ENCODE peak calls at places on chromosomes 13 and 19, in seven cellular contexts. One of them, this sample, is unnamed.

GRCh38 chr13:28035146-28035782 is 46.8 kb upstream of the URAD start:
- DNase-seq in Caki2: peak
- DNase-seq in right atrium auricular region: no peak
- DNase-seq in stimulated activated CD4-positive, alpha-beta T cell treated with anti-CD3 and anti-CD28 coated beads, Interleukin-4, amount 100 ng/mL, for 48 hours: no peak
- DNase-seq in hepatocyte: peak
- DNase-seq in tibial nerve: no peak
- DNase-seq in activated naive CD8-positive, alpha-beta T cell treated with anti-CD3 and anti-CD28 coated beads, Interleukin-2, amount 50 U/mL, for 24 hours: no peak
- DNase-seq in this sample: no peak

GRCh38 chr13:48110930-48111721 is 16.2 kb upstream of the MED4 start:
- DNase-seq in hepatocyte: no peak
- DNase-seq in Caki2: no peak
- DNase-seq in activated naive CD8-positive, alpha-beta T cell treated with anti-CD3 and anti-CD28 coated beads, Interleukin-2, amount 50 U/mL, for 24 hours: no peak
- DNase-seq in right atrium auricular region: peak
- DNase-seq in stimulated activated CD4-positive, alpha-beta T cell treated with anti-CD3 and anti-CD28 coated beads, Interleukin-4, amount 100 ng/mL, for 48 hours: no peak
- DNase-seq in tibial nerve: peak
- DNase-seq in this sample: no peak

GRCh38 chr13:57739791-57740190 is 108.2 kb downstream of the PCDH17 start:
- DNase-seq in hepatocyte: no peak
- DNase-seq in activated naive CD8-positive, alpha-beta T cell treated with anti-CD3 and anti-CD28 coated beads, Interleukin-2, amount 50 U/mL, for 24 hours: no peak
- DNase-seq in Caki2: no peak
- DNase-seq in right atrium auricular region: no peak
- DNase-seq in tibial nerve: no peak
- DNase-seq in stimulated activated CD4-positive, alpha-beta T cell treated with anti-CD3 and anti-CD28 coated beads, Interleukin-4, amount 100 ng/mL, for 48 hours: no peak
- DNase-seq in this sample: no peak

GRCh38 chr19:55269299-55269698 is 10.5 kb upstream of the PPP6R1 start:
- DNase-seq in hepatocyte: no peak
- DNase-seq in tibial nerve: no peak
- DNase-seq in Caki2: no peak
- DNase-seq in right atrium auricular region: no peak
- DNase-seq in activated naive CD8-positive, alpha-beta T cell treated with anti-CD3 and anti-CD28 coated beads, Interleukin-2, amount 50 U/mL, for 24 hours: no peak
- DNase-seq in stimulated activated CD4-positive, alpha-beta T cell treated with anti-CD3 and anti-CD28 coated beads, Interleukin-4, amount 100 ng/mL, for 48 hours: no peak
- DNase-seq in this sample: no peak

GRCh38 chr19:5048727-5049553 is 80.0 kb downstream of the KDM4B start:
- DNase-seq in hepatocyte: peak
- DNase-seq in stimulated activated CD4-positive, alpha-beta T cell treated with anti-CD3 and anti-CD28 coated beads, Interleukin-4, amount 100 ng/mL, for 48 hours: no peak
- DNase-seq in activated naive CD8-positive, alpha-beta T cell treated with anti-CD3 and anti-CD28 coated beads, Interleukin-2, amount 50 U/mL, for 24 hours: no peak
- DNase-seq in tibial nerve: no peak
- DNase-seq in right atrium auricular region: peak
- DNase-seq in Caki2: no peak
- DNase-seq in this sample: no peak

GRCh38 chr13:110640591-110641029 is 25.3 kb downstream of the NAXD start:
- DNase-seq in hepatocyte: no peak
- DNase-seq in tibial nerve: no peak
- DNase-seq in right atrium auricular region: no peak
- DNase-seq in Caki2: no peak
- DNase-seq in stimulated activated CD4-positive, alpha-beta T cell treated with anti-CD3 and anti-CD28 coated beads, Interleukin-4, amount 100 ng/mL, for 48 hours: no peak
- DNase-seq in activated naive CD8-positive, alpha-beta T cell treated with anti-CD3 and anti-CD28 coated beads, Interleukin-2, amount 50 U/mL, for 24 hours: no peak
- DNase-seq in this sample: no peak

GRCh38 chr13:33940898-33941297 is 122.9 kb downstream of the RFC3 start:
- DNase-seq in activated naive CD8-positive, alpha-beta T cell treated with anti-CD3 and anti-CD28 coated beads, Interleukin-2, amount 50 U/mL, for 24 hours: no peak
- DNase-seq in hepatocyte: no peak
- DNase-seq in right atrium auricular region: no peak
- DNase-seq in stimulated activated CD4-positive, alpha-beta T cell treated with anti-CD3 and anti-CD28 coated beads, Interleukin-4, amount 100 ng/mL, for 48 hours: no peak
- DNase-seq in tibial nerve: no peak
- DNase-seq in Caki2: no peak
- DNase-seq in this sample: peak

GRCh38 chr13:109818891-109819290 is 32.5 kb upstream of the IRS2 start:
- DNase-seq in activated naive CD8-positive, alpha-beta T cell treated with anti-CD3 and anti-CD28 coated beads, Interleukin-2, amount 50 U/mL, for 24 hours: no peak
- DNase-seq in right atrium auricular region: no peak
- DNase-seq in hepatocyte: no peak
- DNase-seq in Caki2: no peak
- DNase-seq in tibial nerve: no peak
- DNase-seq in stimulated activated CD4-positive, alpha-beta T cell treated with anti-CD3 and anti-CD28 coated beads, Interleukin-4, amount 100 ng/mL, for 48 hours: no peak
- DNase-seq in this sample: no peak

GRCh38 chr19:29690842-29691241 is 24.2 kb downstream of the C19orf12 start:
- DNase-seq in tibial nerve: no peak
- DNase-seq in activated naive CD8-positive, alpha-beta T cell treated with anti-CD3 and anti-CD28 coated beads, Interleukin-2, amount 50 U/mL, for 24 hours: peak
- DNase-seq in hepatocyte: no peak
- DNase-seq in right atrium auricular region: no peak
- DNase-seq in Caki2: peak
- DNase-seq in stimulated activated CD4-positive, alpha-beta T cell treated with anti-CD3 and anti-CD28 coated beads, Interleukin-4, amount 100 ng/mL, for 48 hours: no peak
- DNase-seq in this sample: peak

GRCh38 chr13:41122838-41123237 is 9.8 kb downstream of the KBTBD6 start:
- DNase-seq in tibial nerve: no peak
- DNase-seq in stimulated activated CD4-positive, alpha-beta T cell treated with anti-CD3 and anti-CD28 coated beads, Interleukin-4, amount 100 ng/mL, for 48 hours: no peak
- DNase-seq in Caki2: no peak
- DNase-seq in activated naive CD8-positive, alpha-beta T cell treated with anti-CD3 and anti-CD28 coated beads, Interleukin-2, amount 50 U/mL, for 24 hours: no peak
- DNase-seq in right atrium auricular region: no peak
- DNase-seq in hepatocyte: no peak
- DNase-seq in this sample: no peak

GRCh38 chr13:66948910-66949309 is 281.2 kb downstream of the PCDH9 start:
- DNase-seq in Caki2: no peak
- DNase-seq in activated naive CD8-positive, alpha-beta T cell treated with anti-CD3 and anti-CD28 coated beads, Interleukin-2, amount 50 U/mL, for 24 hours: no peak
- DNase-seq in tibial nerve: no peak
- DNase-seq in hepatocyte: no peak
- DNase-seq in stimulated activated CD4-positive, alpha-beta T cell treated with anti-CD3 and anti-CD28 coated beads, Interleukin-4, amount 100 ng/mL, for 48 hours: no peak
- DNase-seq in right atrium auricular region: no peak
- DNase-seq in this sample: no peak

GRCh38 chr13:97414392-97414791 is 19.6 kb upstream of the RAP2A start:
- DNase-seq in stimulated activated CD4-positive, alpha-beta T cell treated with anti-CD3 and anti-CD28 coated beads, Interleukin-4, amount 100 ng/mL, for 48 hours: no peak
- DNase-seq in right atrium auricular region: no peak
- DNase-seq in activated naive CD8-positive, alpha-beta T cell treated with anti-CD3 and anti-CD28 coated beads, Interleukin-2, amount 50 U/mL, for 24 hours: no peak
- DNase-seq in tibial nerve: no peak
- DNase-seq in hepatocyte: no peak
- DNase-seq in Caki2: no peak
- DNase-seq in this sample: no peak

GRCh38 chr19:12676384-12676792 is 5.3 kb downstream of the DHPS start:
- DNase-seq in hepatocyte: peak
- DNase-seq in activated naive CD8-positive, alpha-beta T cell treated with anti-CD3 and anti-CD28 coated beads, Interleukin-2, amount 50 U/mL, for 24 hours: peak
- DNase-seq in right atrium auricular region: peak
- DNase-seq in stimulated activated CD4-positive, alpha-beta T cell treated with anti-CD3 and anti-CD28 coated beads, Interleukin-4, amount 100 ng/mL, for 48 hours: peak
- DNase-seq in tibial nerve: peak
- DNase-seq in Caki2: peak
- DNase-seq in this sample: peak

GRCh38 chr19:13037161-13037560 is 41.9 kb downstream of the NFIX start:
- DNase-seq in right atrium auricular region: no peak
- DNase-seq in activated naive CD8-positive, alpha-beta T cell treated with anti-CD3 and anti-CD28 coated beads, Interleukin-2, amount 50 U/mL, for 24 hours: no peak
- DNase-seq in stimulated activated CD4-positive, alpha-beta T cell treated with anti-CD3 and anti-CD28 coated beads, Interleukin-4, amount 100 ng/mL, for 48 hours: no peak
- DNase-seq in Caki2: peak
- DNase-seq in hepatocyte: no peak
- DNase-seq in tibial nerve: no peak
- DNase-seq in this sample: no peak

GRCh38 chr13:75685239-75685697 is 49.1 kb downstream of the LMO7 start:
- DNase-seq in activated naive CD8-positive, alpha-beta T cell treated with anti-CD3 and anti-CD28 coated beads, Interleukin-2, amount 50 U/mL, for 24 hours: no peak
- DNase-seq in right atrium auricular region: no peak
- DNase-seq in tibial nerve: no peak
- DNase-seq in Caki2: no peak
- DNase-seq in hepatocyte: no peak
- DNase-seq in stimulated activated CD4-positive, alpha-beta T cell treated with anti-CD3 and anti-CD28 coated beads, Interleukin-4, amount 100 ng/mL, for 48 hours: no peak
- DNase-seq in this sample: peak

GRCh38 chr13:46160474-46161066 is 21.4 kb downstream of the LCP1 start:
- DNase-seq in Caki2: peak
- DNase-seq in hepatocyte: peak
- DNase-seq in stimulated activated CD4-positive, alpha-beta T cell treated with anti-CD3 and anti-CD28 coated beads, Interleukin-4, amount 100 ng/mL, for 48 hours: no peak
- DNase-seq in tibial nerve: no peak
- DNase-seq in activated naive CD8-positive, alpha-beta T cell treated with anti-CD3 and anti-CD28 coated beads, Interleukin-2, amount 50 U/mL, for 24 hours: no peak
- DNase-seq in right atrium auricular region: no peak
- DNase-seq in this sample: peak

GRCh38 chr19:46033401-46033800 is 7.4 kb downstream of the IGFL4 start:
- DNase-seq in right atrium auricular region: peak
- DNase-seq in tibial nerve: no peak
- DNase-seq in Caki2: no peak
- DNase-seq in activated naive CD8-positive, alpha-beta T cell treated with anti-CD3 and anti-CD28 coated beads, Interleukin-2, amount 50 U/mL, for 24 hours: no peak
- DNase-seq in stimulated activated CD4-positive, alpha-beta T cell treated with anti-CD3 and anti-CD28 coated beads, Interleukin-4, amount 100 ng/mL, for 48 hours: no peak
- DNase-seq in hepatocyte: no peak
- DNase-seq in this sample: no peak

GRCh38 chr19:35299523-35300339 is 7.8 kb downstream of the MAG start:
- DNase-seq in right atrium auricular region: no peak
- DNase-seq in activated naive CD8-positive, alpha-beta T cell treated with anti-CD3 and anti-CD28 coated beads, Interleukin-2, amount 50 U/mL, for 24 hours: peak
- DNase-seq in Caki2: no peak
- DNase-seq in hepatocyte: no peak
- DNase-seq in tibial nerve: no peak
- DNase-seq in stimulated activated CD4-positive, alpha-beta T cell treated with anti-CD3 and anti-CD28 coated beads, Interleukin-4, amount 100 ng/mL, for 48 hours: no peak
- DNase-seq in this sample: no peak

GRCh38 chr19:2223959-2224358 is 12.2 kb downstream of the PLEKHJ1 start:
- DNase-seq in activated naive CD8-positive, alpha-beta T cell treated with anti-CD3 and anti-CD28 coated beads, Interleukin-2, amount 50 U/mL, for 24 hours: no peak
- DNase-seq in stimulated activated CD4-positive, alpha-beta T cell treated with anti-CD3 and anti-CD28 coated beads, Interleukin-4, amount 100 ng/mL, for 48 hours: no peak
- DNase-seq in Caki2: no peak
- DNase-seq in right atrium auricular region: no peak
- DNase-seq in tibial nerve: no peak
- DNase-seq in hepatocyte: no peak
- DNase-seq in this sample: no peak

GRCh38 chr19:3984908-3985642 is at the start of gene EEF2:
- DNase-seq in Caki2: peak
- DNase-seq in right atrium auricular region: peak
- DNase-seq in activated naive CD8-positive, alpha-beta T cell treated with anti-CD3 and anti-CD28 coated beads, Interleukin-2, amount 50 U/mL, for 24 hours: peak
- DNase-seq in tibial nerve: peak
- DNase-seq in stimulated activated CD4-positive, alpha-beta T cell treated with anti-CD3 and anti-CD28 coated beads, Interleukin-4, amount 100 ng/mL, for 48 hours: peak
- DNase-seq in hepatocyte: peak
- DNase-seq in this sample: peak

GRCh38 chr13:108643646-108644353 is 14.4 kb downstream of the MYO16 start:
- DNase-seq in hepatocyte: no peak
- DNase-seq in right atrium auricular region: no peak
- DNase-seq in activated naive CD8-positive, alpha-beta T cell treated with anti-CD3 and anti-CD28 coated beads, Interleukin-2, amount 50 U/mL, for 24 hours: no peak
- DNase-seq in tibial nerve: no peak
- DNase-seq in stimulated activated CD4-positive, alpha-beta T cell treated with anti-CD3 and anti-CD28 coated beads, Interleukin-4, amount 100 ng/mL, for 48 hours: no peak
- DNase-seq in Caki2: no peak
- DNase-seq in this sample: no peak

GRCh38 chr13:95783747-95784146 is 106.8 kb downstream of the DNAJC3 start:
- DNase-seq in right atrium auricular region: no peak
- DNase-seq in hepatocyte: no peak
- DNase-seq in tibial nerve: no peak
- DNase-seq in Caki2: no peak
- DNase-seq in stimulated activated CD4-positive, alpha-beta T cell treated with anti-CD3 and anti-CD28 coated beads, Interleukin-4, amount 100 ng/mL, for 48 hours: no peak
- DNase-seq in activated naive CD8-positive, alpha-beta T cell treated with anti-CD3 and anti-CD28 coated beads, Interleukin-2, amount 50 U/mL, for 24 hours: no peak
- DNase-seq in this sample: peak

GRCh38 chr19:39446365-39447084 is 1.1 kb downstream of the SUPT5H start:
- DNase-seq in activated naive CD8-positive, alpha-beta T cell treated with anti-CD3 and anti-CD28 coated beads, Interleukin-2, amount 50 U/mL, for 24 hours: no peak
- DNase-seq in stimulated activated CD4-positive, alpha-beta T cell treated with anti-CD3 and anti-CD28 coated beads, Interleukin-4, amount 100 ng/mL, for 48 hours: no peak
- DNase-seq in right atrium auricular region: no peak
- DNase-seq in hepatocyte: no peak
- DNase-seq in Caki2: no peak
- DNase-seq in tibial nerve: no peak
- DNase-seq in this sample: no peak

GRCh38 chr13:26254583-26255102 is 714 bp downstream of the CDK8 start:
- DNase-seq in Caki2: peak
- DNase-seq in tibial nerve: no peak
- DNase-seq in stimulated activated CD4-positive, alpha-beta T cell treated with anti-CD3 and anti-CD28 coated beads, Interleukin-4, amount 100 ng/mL, for 48 hours: peak
- DNase-seq in right atrium auricular region: peak
- DNase-seq in activated naive CD8-positive, alpha-beta T cell treated with anti-CD3 and anti-CD28 coated beads, Interleukin-2, amount 50 U/mL, for 24 hours: peak
- DNase-seq in hepatocyte: peak
- DNase-seq in this sample: peak

GRCh38 chr13:25971499-25972145 is 80.2 kb downstream of the SHISA2 start:
- DNase-seq in Caki2: no peak
- DNase-seq in activated naive CD8-positive, alpha-beta T cell treated with anti-CD3 and anti-CD28 coated beads, Interleukin-2, amount 50 U/mL, for 24 hours: peak
- DNase-seq in tibial nerve: no peak
- DNase-seq in hepatocyte: peak
- DNase-seq in stimulated activated CD4-positive, alpha-beta T cell treated with anti-CD3 and anti-CD28 coated beads, Interleukin-4, amount 100 ng/mL, for 48 hours: no peak
- DNase-seq in right atrium auricular region: no peak
- DNase-seq in this sample: no peak

GRCh38 chr13:82693607-82694006 is 1188.7 kb downstream of the SLITRK1 start:
- DNase-seq in tibial nerve: no peak
- DNase-seq in Caki2: no peak
- DNase-seq in hepatocyte: no peak
- DNase-seq in right atrium auricular region: no peak
- DNase-seq in activated naive CD8-positive, alpha-beta T cell treated with anti-CD3 and anti-CD28 coated beads, Interleukin-2, amount 50 U/mL, for 24 hours: no peak
- DNase-seq in stimulated activated CD4-positive, alpha-beta T cell treated with anti-CD3 and anti-CD28 coated beads, Interleukin-4, amount 100 ng/mL, for 48 hours: no peak
- DNase-seq in this sample: no peak

GRCh38 chr13:113486698-113487097 is 3.8 kb downstream of the DCUN1D2 start:
- DNase-seq in right atrium auricular region: no peak
- DNase-seq in tibial nerve: no peak
- DNase-seq in stimulated activated CD4-positive, alpha-beta T cell treated with anti-CD3 and anti-CD28 coated beads, Interleukin-4, amount 100 ng/mL, for 48 hours: no peak
- DNase-seq in activated naive CD8-positive, alpha-beta T cell treated with anti-CD3 and anti-CD28 coated beads, Interleukin-2, amount 50 U/mL, for 24 hours: no peak
- DNase-seq in Caki2: no peak
- DNase-seq in hepatocyte: no peak
- DNase-seq in this sample: no peak

GRCh38 chr19:1621021-1621420 is 15.8 kb upstream of the UQCR11 start:
- DNase-seq in tibial nerve: no peak
- DNase-seq in right atrium auricular region: no peak
- DNase-seq in activated naive CD8-positive, alpha-beta T cell treated with anti-CD3 and anti-CD28 coated beads, Interleukin-2, amount 50 U/mL, for 24 hours: no peak
- DNase-seq in hepatocyte: no peak
- DNase-seq in Caki2: no peak
- DNase-seq in stimulated activated CD4-positive, alpha-beta T cell treated with anti-CD3 and anti-CD28 coated beads, Interleukin-4, amount 100 ng/mL, for 48 hours: no peak
- DNase-seq in this sample: no peak

GRCh38 chr13:73894995-73895571 is 239.1 kb downstream of the KLF12 start:
- DNase-seq in right atrium auricular region: no peak
- DNase-seq in Caki2: no peak
- DNase-seq in tibial nerve: no peak
- DNase-seq in hepatocyte: no peak
- DNase-seq in activated naive CD8-positive, alpha-beta T cell treated with anti-CD3 and anti-CD28 coated beads, Interleukin-2, amount 50 U/mL, for 24 hours: no peak
- DNase-seq in stimulated activated CD4-positive, alpha-beta T cell treated with anti-CD3 and anti-CD28 coated beads, Interleukin-4, amount 100 ng/mL, for 48 hours: no peak
- DNase-seq in this sample: no peak

GRCh38 chr19:32343550-32344262 is 1.7 kb upstream of the ZNF507 start:
- DNase-seq in Caki2: no peak
- DNase-seq in tibial nerve: no peak
- DNase-seq in activated naive CD8-positive, alpha-beta T cell treated with anti-CD3 and anti-CD28 coated beads, Interleukin-2, amount 50 U/mL, for 24 hours: no peak
- DNase-seq in stimulated activated CD4-positive, alpha-beta T cell treated with anti-CD3 and anti-CD28 coated beads, Interleukin-4, amount 100 ng/mL, for 48 hours: no peak
- DNase-seq in hepatocyte: no peak
- DNase-seq in right atrium auricular region: no peak
- DNase-seq in this sample: peak

GRCh38 chr13:110062077-110062776 is 244.7 kb downstream of the COL4A1 start:
- DNase-seq in stimulated activated CD4-positive, alpha-beta T cell treated with anti-CD3 and anti-CD28 coated beads, Interleukin-4, amount 100 ng/mL, for 48 hours: no peak
- DNase-seq in hepatocyte: no peak
- DNase-seq in tibial nerve: no peak
- DNase-seq in activated naive CD8-positive, alpha-beta T cell treated with anti-CD3 and anti-CD28 coated beads, Interleukin-2, amount 50 U/mL, for 24 hours: no peak
- DNase-seq in Caki2: no peak
- DNase-seq in right atrium auricular region: no peak
- DNase-seq in this sample: no peak

GRCh38 chr13:24664726-24665409 is 15.3 kb upstream of the ATP12A start:
- DNase-seq in Caki2: no peak
- DNase-seq in activated naive CD8-positive, alpha-beta T cell treated with anti-CD3 and anti-CD28 coated beads, Interleukin-2, amount 50 U/mL, for 24 hours: no peak
- DNase-seq in stimulated activated CD4-positive, alpha-beta T cell treated with anti-CD3 and anti-CD28 coated beads, Interleukin-4, amount 100 ng/mL, for 48 hours: no peak
- DNase-seq in hepatocyte: no peak
- DNase-seq in right atrium auricular region: peak
- DNase-seq in tibial nerve: no peak
- DNase-seq in this sample: no peak

GRCh38 chr19:14516746-14517438 is 1.3 kb downstream of the DNAJB1 start:
- DNase-seq in right atrium auricular region: no peak
- DNase-seq in stimulated activated CD4-positive, alpha-beta T cell treated with anti-CD3 and anti-CD28 coated beads, Interleukin-4, amount 100 ng/mL, for 48 hours: no peak
- DNase-seq in tibial nerve: no peak
- DNase-seq in activated naive CD8-positive, alpha-beta T cell treated with anti-CD3 and anti-CD28 coated beads, Interleukin-2, amount 50 U/mL, for 24 hours: no peak
- DNase-seq in Caki2: no peak
- DNase-seq in hepatocyte: no peak
- DNase-seq in this sample: no peak